ENCODE peak calls at places on chromosome 1, in six cellular contexts. O is H1, F is K562, N is HepG2, M is SK-N-SH, Q is GM12878. W is an unnamed sample.

GRCh38 chr1:159981351-159982055 is 27.5 kb upstream of the SLAMF9 start:
- DNase-seq in O (no peak), F (no peak), N (no peak), M (no peak), Q (no peak), W (no peak)

GRCh38 chr1:209319549-209319948 is 264.0 kb upstream of the CAMK1G start:
- DNase-seq in O (no peak), F (no peak), N (no peak), M (no peak), Q (no peak), W (no peak)

GRCh38 chr1:3207217-3207848 is 138.3 kb downstream of the PRDM16 start:
- DNase-seq in O (no peak), F (no peak), N (no peak), M (no peak), Q (no peak), W (no peak)

GRCh38 chr1:2224170-2224584 is 3.9 kb upstream of the SKI start:
- DNase-seq in O (no peak), F (no peak), N (no peak), M (no peak), Q (no peak), W (no peak)

GRCh38 chr1:74504125-74505065 is 8.0 kb downstream of the LRRC53 start:
- DNase-seq in O (no peak), F (peak; percentile 52), N (peak; percentile 38), M (peak; percentile 59), Q (peak; percentile 33), W (peak; percentile 47)

GRCh38 chr1:29825941-29826415 is 589.7 kb downstream of the PTPRU start:
- DNase-seq in O (no peak), F (no peak), N (no peak), M (no peak), Q (no peak), W (no peak)

GRCh38 chr1:79124756-79125155 is 118.2 kb upstream of the ADGRL4 start:
- DNase-seq in O (no peak), F (no peak), N (no peak), M (no peak), Q (no peak), W (no peak)

GRCh38 chr1:174204697-174205308 is 45.5 kb downstream of the RABGAP1L start:
- DNase-seq in O (no peak), F (peak; percentile 83), N (peak; percentile 44), M (no peak), Q (no peak), W (no peak)

GRCh38 chr1:94118013-94118412 is 2.9 kb downstream of the ABCA4 start:
- DNase-seq in O (no peak), F (no peak), N (no peak), M (no peak), Q (no peak), W (no peak)

GRCh38 chr1:201346337-201346939 is 31.0 kb downstream of the TNNT2 start:
- DNase-seq in O (no peak), F (peak; percentile 57), N (peak; percentile 23), M (peak; percentile 61), Q (no peak), W (peak; percentile 34)

GRCh38 chr1:186605762-186606350 is 74.4 kb downstream of the PTGS2 start:
- DNase-seq in O (peak; percentile 41), F (peak; percentile 5), N (peak; percentile 23), M (peak; percentile 14), Q (no peak), W (no peak)

GRCh38 chr1:245956225-245956624 is 550.9 kb downstream of the SMYD3 start:
- DNase-seq in O (no peak), F (peak; percentile 60), N (no peak), M (no peak), Q (no peak), W (no peak)

GRCh38 chr1:56977910-56978309 is 12.1 kb upstream of the C8B start:
- DNase-seq in O (no peak), F (no peak), N (no peak), M (no peak), Q (no peak), W (no peak)

GRCh38 chr1:29762635-29763034 is 526.3 kb downstream of the PTPRU start:
- DNase-seq in O (no peak), F (no peak), N (no peak), M (no peak), Q (no peak), W (no peak)

GRCh38 chr1:96978431-96978830 is 256.8 kb downstream of the PTBP2 start:
- DNase-seq in O (no peak), F (no peak), N (no peak), M (no peak), Q (no peak), W (no peak)

GRCh38 chr1:34354367-34354766 is 177.7 kb downstream of the C1orf94 start:
- DNase-seq in O (no peak), F (no peak), N (no peak), M (no peak), Q (no peak), W (no peak)

GRCh38 chr1:159996653-159997052 is 35.1 kb downstream of the PIGM start:
- DNase-seq in O (no peak), F (no peak), N (no peak), M (no peak), Q (no peak), W (no peak)

GRCh38 chr1:41735587-41736290 is 183.0 kb downstream of the HIVEP3 start:
- DNase-seq in O (no peak), F (no peak), N (no peak), M (no peak), Q (no peak), W (no peak)

GRCh38 chr1:116133696-116134095 is 22.5 kb downstream of the MAB21L3 start:
- DNase-seq in O (no peak), F (no peak), N (no peak), M (no peak), Q (no peak), W (no peak)

GRCh38 chr1:29197590-29197924 is 15.9 kb upstream of the SRSF4 start:
- DNase-seq in O (no peak), F (peak; percentile 71), N (peak; percentile 60), M (peak; percentile 61), Q (no peak), W (no peak)

GRCh38 chr1:115929846-115930245 is 46.5 kb upstream of the SLC22A15 start:
- DNase-seq in O (no peak), F (no peak), N (no peak), M (peak; percentile 65), Q (no peak), W (no peak)

GRCh38 chr1:209620484-209620879 is 31.7 kb downstream of the LAMB3 start:
- DNase-seq in O (no peak), F (no peak), N (no peak), M (no peak), Q (no peak), W (no peak)

GRCh38 chr1:93317207-93317606 is 28.5 kb upstream of the DR1 start:
- DNase-seq in O (no peak), F (no peak), N (no peak), M (no peak), Q (no peak), W (peak; percentile 39)

GRCh38 chr1:15701784-15702183 is 17.7 kb downstream of the PLEKHM2 start:
- DNase-seq in O (no peak), F (no peak), N (no peak), M (no peak), Q (no peak), W (no peak)

GRCh38 chr1:15703562-15703961 is 19.4 kb downstream of the PLEKHM2 start:
- DNase-seq in O (no peak), F (no peak), N (no peak), M (no peak), Q (no peak), W (no peak)

GRCh38 chr1:15704526-15705183 is 20.5 kb downstream of the PLEKHM2 start:
- DNase-seq in O (no peak), F (no peak), N (no peak), M (no peak), Q (no peak), W (no peak)

GRCh38 chr1:15705184-15705566 is 21.1 kb downstream of the PLEKHM2 start:
- DNase-seq in O (no peak), F (no peak), N (no peak), M (no peak), Q (no peak), W (no peak)

DNA sequence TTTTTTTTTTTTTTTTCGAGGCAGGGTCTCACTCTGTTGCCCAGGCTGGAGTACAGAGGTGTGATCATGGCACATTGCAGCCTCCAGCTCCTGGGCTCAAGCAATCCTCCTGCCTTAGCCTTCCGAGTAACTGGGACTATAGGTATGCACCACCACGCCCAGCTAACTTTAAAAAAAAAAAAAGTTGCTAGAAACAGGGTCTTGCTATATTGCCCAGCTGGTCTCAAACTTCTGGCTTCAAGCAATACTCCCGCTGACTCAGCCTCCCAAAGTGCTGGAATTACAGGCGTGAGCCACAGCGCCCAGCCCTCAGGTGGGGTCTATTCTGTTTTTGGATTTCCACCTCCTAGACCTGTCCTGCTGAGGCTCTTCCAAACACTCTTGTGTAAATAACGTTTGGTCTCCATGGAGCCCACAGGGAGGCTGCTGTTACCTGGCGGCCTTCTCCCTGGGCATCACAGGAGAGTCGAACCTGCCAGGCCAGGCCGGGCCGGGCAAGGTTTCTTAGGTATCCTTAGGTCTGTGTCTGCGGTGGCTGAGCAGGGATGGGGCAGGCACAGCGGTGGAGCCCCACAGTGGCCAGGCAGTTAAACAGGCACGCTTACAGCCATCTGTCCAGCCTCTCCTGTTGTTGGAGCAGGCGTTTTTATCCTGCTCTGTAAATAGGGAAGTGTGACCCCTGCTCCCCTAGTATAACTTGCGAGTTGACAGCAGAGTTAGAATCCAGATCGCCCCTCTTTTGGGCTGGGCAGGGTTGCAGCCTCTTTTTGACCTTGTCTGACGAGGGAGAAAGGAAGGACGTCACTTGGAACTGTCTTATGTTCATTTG is 18.8 kb downstream of the PLEKHM2 start:
- DNase-seq in O (no peak), F (peak; percentile 43), N (no peak), M (no peak), Q (no peak), W (no peak)
- TF ChIP-seq CTCF in O (peak; percentile 53), F (peak; percentile 52), N (peak; percentile 46), M (peak; percentile 32), Q (no peak), W (no peak)

GRCh38 chr1:37478451-37478871 is 4.1 kb downstream of the ZC3H12A start:
- DNase-seq in O (no peak), F (peak; percentile 53), N (no peak), M (no peak), Q (no peak), W (no peak)

GRCh38 chr1:37477946-37478345 is 3.6 kb downstream of the ZC3H12A start:
- DNase-seq in O (no peak), F (no peak), N (no peak), M (no peak), Q (no peak), W (no peak)

GRCh38 chr1:37480125-37480466 is 5.7 kb downstream of the ZC3H12A start:
- DNase-seq in O (no peak), F (no peak), N (no peak), M (no peak), Q (no peak), W (no peak)

GRCh38 chr1:37479255-37480124 is 5.1 kb downstream of the ZC3H12A start:
- DNase-seq in O (no peak), F (peak; percentile 96), N (peak; percentile 89), M (peak; percentile 32), Q (peak; percentile 65), W (peak; percentile 97)

GRCh38 chr1:37478890-37479254 is 4.5 kb downstream of the ZC3H12A start:
- DNase-seq in O (no peak), F (no peak), N (peak; percentile 41), M (no peak), Q (no peak), W (peak; percentile 72)
- TF ChIP-seq GABPA in O (no peak), F (peak; percentile 20), N (no peak), M (no peak), Q (no peak), W (peak; percentile 17)

GRCh38 chr1:162688521-162688920 is 56.3 kb downstream of the DDR2 start:
- DNase-seq in O (no peak), F (no peak), N (no peak), M (no peak), Q (no peak), W (no peak)
- TF ChIP-seq POLR2AphosphoS5 in O (no peak), F (no peak), N (no peak), M (no peak), Q (no peak), W (no peak)

GRCh38 chr1:153288634-153289275 is 24.0 kb downstream of the PGLYRP3 start:
- DNase-seq in O (peak; percentile 17), F (peak; percentile 65), N (no peak), M (peak; percentile 50), Q (no peak), W (no peak)
- TF ChIP-seq CTCF in O (peak; percentile 92), F (peak; percentile 91), N (peak; percentile 67), M (peak; percentile 48), Q (peak; percentile 86), W (peak; percentile 41)